ENCODE peak calls at places on chromosomes 11 and 22, in ten cellular contexts. P, D, Z, A, T, Y, O, L, K and H are unnamed samples.

GRCh38 chr22:32637951-32638350 is 163.3 kb downstream of the FBXO7 start:
- DNase-seq in A (no peak), P (no peak), Z (no peak), K (no peak), L (no peak), D (no peak), Y (no peak), O (no peak), T (no peak), H (no peak)

GRCh38 chr11:2586793-2587131 is 113.0 kb downstream of the KCNQ1OT1 start:
- DNase-seq in Z (no peak), K (no peak), A (no peak), O (no peak), D (no peak), L (no peak), P (no peak), T (no peak), Y (peak), H (no peak)

GRCh38 chr11:109993786-109994185 is 99.4 kb upstream of the ZC3H12C start:
- DNase-seq in K (no peak), P (no peak), D (no peak), Y (no peak), A (no peak), T (no peak), Z (peak), L (no peak), O (no peak), H (no peak)

GRCh38 chr11:62004473-62004872 is 37.0 kb upstream of the FTH1 start:
- DNase-seq in A (no peak), Y (no peak), O (no peak), T (peak), P (peak), Z (peak), D (no peak), L (peak), K (peak), H (peak)

GRCh38 chr11:47863189-47863892 is 15.2 kb upstream of the NUP160 start:
- DNase-seq in D (no peak), L (peak), Y (no peak), Z (peak), P (peak), K (no peak), A (no peak), O (no peak), T (no peak), H (peak)

GRCh38 chr11:34928268-34928959 is 12.0 kb downstream of the PDHX start:
- DNase-seq in A (no peak), Z (no peak), O (no peak), D (no peak), K (no peak), Y (no peak), P (no peak), L (no peak), T (no peak), H (no peak)

GRCh38 chr22:46290843-46291785 is 5.6 kb upstream of the GTSE1 start:
- DNase-seq in L (no peak), Z (no peak), A (no peak), T (no peak), K (no peak), P (no peak), Y (no peak), O (no peak), D (no peak), H (no peak)

GRCh38 chr22:50174382-50175190 is 4.1 kb downstream of the PANX2 start:
- DNase-seq in Z (no peak), Y (no peak), D (no peak), A (no peak), O (no peak), P (no peak), K (no peak), L (no peak), T (peak), H (peak)

GRCh38 chr11:93902921-93903320 is 52.5 kb upstream of the VSTM5 start:
- DNase-seq in K (no peak), A (no peak), D (no peak), O (no peak), Y (no peak), Z (no peak), P (no peak), T (no peak), L (no peak), H (no peak)

GRCh38 chr11:93905384-93905783 is 55.0 kb upstream of the VSTM5 start:
- DNase-seq in K (no peak), P (peak), T (no peak), Z (peak), D (no peak), A (no peak), Y (no peak), L (peak), O (no peak), H (no peak)

GRCh38 chr11:93906486-93906885 is 56.1 kb upstream of the VSTM5 start:
- DNase-seq in L (no peak), T (no peak), Z (no peak), D (no peak), A (no peak), O (no peak), K (no peak), P (no peak), Y (no peak), H (no peak)

GRCh38 chr11:93904711-93905110 is 54.3 kb upstream of the VSTM5 start:
- DNase-seq in O (no peak), Z (no peak), T (no peak), Y (no peak), L (no peak), K (no peak), D (no peak), A (no peak), P (no peak), H (no peak)

GRCh38 chr11:93903989-93904388 is 53.6 kb upstream of the VSTM5 start:
- DNase-seq in Z (no peak), L (no peak), T (no peak), O (peak), K (no peak), Y (peak), D (no peak), P (no peak), A (no peak), H (no peak)
- TF ChIP-seq CTCF in Z (no peak), L (no peak), T (no peak), O (peak), K (no peak), Y (peak), D (no peak), P (no peak), A (no peak), H (no peak)

GRCh38 chr22:18987765-18988164 is 51.7 kb upstream of the PRODH start:
- DNase-seq in D (no peak), O (peak), L (peak), P (no peak), K (peak), A (no peak), Z (no peak), Y (peak), T (no peak), H (no peak)
- TF ChIP-seq CTCF in D (peak), O (peak), L (peak), P (peak), K (peak), A (no peak), Z (peak), Y (peak), T (no peak), H (peak)

DNA sequence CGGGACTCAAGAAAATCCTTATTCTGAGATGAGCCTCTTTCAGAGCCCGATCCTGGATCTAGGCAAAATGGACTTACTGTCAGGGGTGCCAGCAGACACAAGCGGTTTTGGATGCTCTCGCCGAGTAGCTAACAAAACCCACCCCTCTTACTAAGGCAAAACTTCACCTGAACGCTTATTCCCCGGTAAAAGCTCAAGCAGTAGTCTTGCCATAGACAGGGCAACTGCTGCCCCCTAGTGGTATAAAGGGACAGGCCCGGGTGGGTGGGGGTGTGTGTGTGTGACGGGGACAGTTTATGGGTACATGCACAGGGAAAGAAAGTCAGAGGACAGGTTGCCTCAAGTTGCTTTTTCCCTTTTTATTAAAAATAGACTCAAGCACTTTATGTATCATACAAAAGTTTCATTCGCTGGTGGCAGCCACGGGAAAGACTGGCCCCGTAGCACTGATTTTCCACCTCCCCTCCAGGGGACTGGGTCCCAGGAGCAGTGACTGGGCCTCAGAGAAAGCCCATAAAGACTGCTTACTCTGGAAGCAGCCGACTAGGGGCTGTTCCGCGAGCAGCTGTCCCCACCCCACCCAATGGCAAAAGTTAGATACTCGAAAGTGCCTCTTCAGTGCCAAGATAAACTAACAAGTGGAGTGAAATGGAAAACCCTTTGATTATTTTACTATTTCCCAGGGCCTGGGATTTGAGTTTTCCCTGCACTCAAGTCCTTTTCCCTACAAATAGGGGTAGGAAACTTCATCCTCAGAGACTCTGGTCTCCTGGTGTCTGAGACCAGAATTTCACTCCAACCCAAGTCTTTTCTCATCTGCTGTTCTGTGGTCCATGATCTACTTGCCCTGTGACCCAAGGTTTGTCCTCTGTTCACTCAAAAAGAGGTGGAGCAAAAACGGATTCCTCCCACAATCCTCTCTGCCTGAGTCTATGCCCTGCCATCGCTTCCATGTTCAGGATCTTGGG is 4.7 kb downstream of the YPEL4 start:
- DNase-seq in L (peak), P (no peak), A (peak), K (peak), O (peak), Z (peak), T (peak), Y (peak), D (peak), H (peak)
- TF ChIP-seq CTCF in L (peak), P (peak), A (peak), K (peak), O (peak), Z (peak), T (peak), Y (peak), D (peak), H (peak)

GRCh38 chr11:32232516-32232915 is 141.6 kb downstream of the RCN1 start:
- DNase-seq in K (no peak), P (no peak), A (no peak), O (no peak), T (no peak), Z (no peak), D (no peak), L (no peak), Y (no peak), H (no peak)

GRCh38 chr11:32229566-32230240 is 138.8 kb downstream of the RCN1 start:
- DNase-seq in D (no peak), A (no peak), P (no peak), Z (no peak), L (no peak), Y (no peak), K (no peak), T (no peak), O (no peak), H (no peak)

GRCh38 chr11:32233928-32234327 is 143.1 kb downstream of the RCN1 start:
- DNase-seq in P (no peak), Y (no peak), D (no peak), A (no peak), T (no peak), K (no peak), O (no peak), Z (no peak), L (no peak), H (no peak)

GRCh38 chr11:32233276-32233675 is 142.4 kb downstream of the RCN1 start:
- DNase-seq in L (no peak), T (no peak), O (no peak), P (no peak), D (no peak), Y (no peak), A (no peak), Z (no peak), K (no peak), H (no peak)

DNA sequence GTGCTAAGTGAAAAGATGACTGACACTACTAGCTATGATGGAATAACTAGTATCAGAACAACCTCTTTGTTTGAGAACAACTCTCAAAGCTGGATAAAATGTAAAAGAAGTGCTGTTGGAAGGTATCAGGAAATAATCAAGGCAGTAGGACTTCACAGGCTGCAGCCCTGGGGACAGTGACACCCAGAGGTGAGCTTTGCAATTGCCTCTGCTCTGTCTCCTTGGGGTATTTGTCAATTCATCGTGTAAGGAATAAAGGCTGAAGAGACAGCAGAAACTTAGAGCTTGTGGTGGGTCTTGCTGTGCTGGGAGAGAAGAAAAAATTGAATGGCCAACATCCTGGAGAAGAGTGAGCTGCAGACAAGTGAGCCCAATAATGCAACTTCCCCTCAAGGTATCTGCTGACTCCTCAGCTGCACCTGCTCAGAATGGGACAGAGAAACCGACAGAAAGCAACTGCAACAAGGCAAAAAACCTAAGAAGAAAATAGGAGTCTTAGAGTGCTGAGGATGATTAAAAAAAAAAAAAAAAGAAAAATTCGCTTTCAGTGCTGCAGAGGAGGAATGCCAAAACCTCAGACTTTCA is 141.1 kb downstream of the RCN1 start:
- DNase-seq in Y (peak), K (peak), A (no peak), P (peak), T (no peak), Z (peak), D (no peak), O (peak), L (peak), H (no peak)
- TF ChIP-seq CTCF in Y (peak), K (peak), A (no peak), P (peak), T (no peak), Z (peak), D (peak), O (peak), L (peak), H (peak)

GRCh38 chr11:119742263-119742861 is 13.4 kb upstream of the NECTIN1 start:
- DNase-seq in T (no peak), P (no peak), O (peak), L (no peak), Y (peak), K (peak), A (peak), Z (peak), D (no peak), H (no peak)
- TF ChIP-seq CTCF in T (no peak), P (no peak), O (no peak), L (no peak), Y (no peak), K (no peak), A (no peak), Z (no peak), D (no peak), H (no peak)

DNA sequence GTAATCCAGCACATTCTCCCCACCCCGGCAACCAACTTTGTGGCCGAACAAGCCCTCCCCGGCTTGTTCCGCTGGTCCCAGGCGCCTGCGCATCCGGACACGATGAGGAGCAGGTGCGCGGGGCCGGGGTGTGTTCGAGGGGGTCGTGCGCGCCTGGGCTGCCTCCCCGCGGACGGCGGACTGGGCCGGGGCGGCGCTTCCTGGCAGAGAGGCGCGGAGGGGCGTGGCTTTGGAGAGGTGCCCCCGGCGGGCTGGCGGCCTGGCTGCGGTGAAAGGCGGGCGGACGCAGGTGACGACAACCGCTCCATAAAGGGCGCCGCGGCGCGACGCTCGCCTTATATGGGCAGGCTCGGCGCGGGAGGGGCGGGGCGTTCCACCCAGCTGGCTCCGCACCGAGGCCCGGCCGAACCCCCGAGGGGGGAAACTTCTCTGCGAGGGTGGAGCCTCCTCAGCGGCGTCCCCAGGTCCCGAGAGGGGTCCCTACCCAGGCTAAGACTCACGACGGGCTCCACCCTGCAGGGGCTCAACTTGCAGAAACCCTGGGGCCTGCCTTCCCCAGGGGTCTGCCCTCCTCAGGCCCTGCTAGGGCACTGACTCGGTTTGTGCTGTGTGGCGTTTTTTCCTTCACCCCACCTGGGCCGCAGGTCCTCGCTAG is 26.4 kb downstream of the TXN2 start:
- DNase-seq in L (peak), T (peak), D (peak), P (no peak), K (peak), O (peak), Z (peak), A (peak), Y (peak), H (peak)
- TF ChIP-seq CTCF in L (no peak), T (no peak), D (peak), P (no peak), K (peak), O (peak), Z (no peak), A (peak), Y (no peak), H (no peak)

GRCh38 chr11:129694966-129695365 is 120.7 kb upstream of the TMEM45B start:
- DNase-seq in T (no peak), O (no peak), Y (no peak), Z (no peak), K (no peak), P (no peak), D (no peak), A (no peak), L (no peak), H (no peak)

GRCh38 chr11:129696309-129696989 is 119.2 kb upstream of the TMEM45B start:
- DNase-seq in D (no peak), P (no peak), T (no peak), A (no peak), Y (no peak), L (no peak), O (no peak), K (peak), Z (no peak), H (no peak)

GRCh38 chr11:129695543-129696308 is 119.9 kb upstream of the TMEM45B start:
- DNase-seq in Z (peak), L (peak), Y (peak), K (peak), P (no peak), A (no peak), O (peak), D (peak), T (peak), H (peak)

GRCh38 chr11:129691154-129691553 is 124.5 kb upstream of the TMEM45B start:
- DNase-seq in Z (no peak), D (no peak), L (no peak), P (no peak), K (no peak), O (no peak), Y (no peak), A (no peak), T (no peak), H (no peak)

GRCh38 chr11:129694538-129694937 is 121.1 kb upstream of the TMEM45B start:
- DNase-seq in Z (no peak), O (peak), L (no peak), P (no peak), D (no peak), Y (no peak), K (peak), T (no peak), A (no peak), H (no peak)
- TF ChIP-seq CTCF in Z (no peak), O (peak), L (no peak), P (peak), D (no peak), Y (peak), K (peak), T (no peak), A (no peak), H (peak)

GRCh38 chr11:112797653-112798293 is 163.4 kb upstream of the NCAM1 start:
- DNase-seq in Y (peak), T (no peak), L (peak), Z (peak), P (no peak), A (no peak), D (no peak), K (peak), O (peak), H (peak)
- TF ChIP-seq CTCF in Y (peak), T (no peak), L (peak), Z (peak), P (peak), A (no peak), D (peak), K (peak), O (peak), H (peak)

GRCh38 chr11:64653388-64653973 is 62.5 kb downstream of the SLC22A12 start:
- DNase-seq in K (no peak), P (no peak), Z (no peak), D (no peak), L (no peak), A (no peak), O (peak), Y (no peak), T (no peak), H (no peak)

GRCh38 chr11:64650923-64651523 is 60.0 kb downstream of the SLC22A12 start:
- DNase-seq in D (no peak), P (no peak), A (no peak), Y (peak), T (no peak), K (peak), O (peak), L (peak), Z (peak), H (no peak)

GRCh38 chr11:64654958-64655541 is 64.0 kb downstream of the SLC22A12 start:
- DNase-seq in P (no peak), D (no peak), K (no peak), Y (no peak), Z (no peak), T (no peak), O (no peak), A (no peak), L (no peak), H (no peak)

GRCh38 chr11:64654439-64654838 is 63.4 kb downstream of the SLC22A12 start:
- DNase-seq in A (no peak), D (no peak), Y (no peak), P (no peak), L (no peak), K (no peak), Z (no peak), O (no peak), T (no peak), H (no peak)

GRCh38 chr11:64652586-64653387 is 61.8 kb downstream of the SLC22A12 start:
- DNase-seq in O (peak), Z (peak), Y (peak), D (peak), L (peak), P (peak), A (peak), T (peak), K (peak), H (peak)
- TF ChIP-seq CTCF in O (peak), Z (peak), Y (peak), D (peak), L (peak), P (peak), A (peak), T (peak), K (peak), H (peak)